ENCODE peak calls at places on chromosome 21, in ten cellular contexts. Z, S, Q, C, U, W, G, E, A and N are unnamed samples.

GRCh38 chr21:19781881-19782652 is 1216.1 kb upstream of the NCAM2 start:
- DNase-seq in Z (no peak), G (peak), W (no peak), E (no peak), U (no peak), Q (no peak), S (no peak), C (no peak), A (no peak), N (no peak)

GRCh38 chr21:37000381-37000780 is 6.1 kb upstream of the RIPPLY3 start:
- DNase-seq in G (no peak), A (no peak), Z (no peak), C (no peak), U (no peak), E (no peak), W (no peak), S (no peak), Q (no peak), N (no peak)

GRCh38 chr21:44024895-44025353 is 12.8 kb downstream of the TRAPPC10 start:
- DNase-seq in G (peak), W (no peak), Z (no peak), C (peak), Q (no peak), S (no peak), A (no peak), U (no peak), E (no peak), N (no peak)

GRCh38 chr21:10418649-10419048 is 102.7 kb upstream of the TPTE start:
- DNase-seq in G (no peak), S (no peak), A (no peak), E (no peak), C (no peak), W (no peak), Q (no peak), U (no peak), Z (no peak), N (no peak)

GRCh38 chr21:45295576-45296365 is 8.1 kb upstream of the POFUT2 start:
- DNase-seq in C (no peak), Z (no peak), W (no peak), S (no peak), Q (no peak), E (no peak), A (no peak), U (no peak), G (peak), N (no peak)

GRCh38 chr21:33059319-33059894 is 10.5 kb upstream of the OLIG1 start:
- DNase-seq in Q (no peak), C (no peak), G (no peak), U (no peak), A (no peak), E (no peak), W (no peak), Z (no peak), S (no peak), N (no peak)

GRCh38 chr21:18155508-18156193 is 89.0 kb upstream of the CHODL start:
- DNase-seq in Q (no peak), A (no peak), S (no peak), W (no peak), G (no peak), U (peak), Z (no peak), C (no peak), E (no peak), N (no peak)

GRCh38 chr21:16455978-16456377 is 726.2 kb downstream of the USP25 start:
- DNase-seq in G (no peak), A (no peak), Z (no peak), Q (no peak), W (no peak), U (peak), C (no peak), E (no peak), S (no peak), N (no peak)

GRCh38 chr21:45747802-45748445 is 104.4 kb downstream of the PCBP3 start:
- DNase-seq in C (peak), G (peak), Z (no peak), E (no peak), U (peak), W (no peak), Q (no peak), A (no peak), S (peak), N (no peak)

GRCh38 chr21:29656504-29657227 is 283.1 kb downstream of the GRIK1 start:
- DNase-seq in W (no peak), E (no peak), A (no peak), G (peak), S (no peak), Z (no peak), U (no peak), Q (no peak), C (no peak), N (no peak)

GRCh38 chr21:25837545-25838263 is 102.9 kb downstream of the GABPA start:
- DNase-seq in G (peak), C (no peak), W (no peak), S (peak), Z (no peak), A (no peak), Q (no peak), U (no peak), E (no peak), N (no peak)